ENCODE peak calls at places on chromosome 17, in five cellular contexts. One of them, this sample, is unnamed.

GRCh38 chr17:11336290-11336995 is 95.4 kb downstream of the SHISA6 start:
- DNase-seq in transverse colon: no peak
- DNase-seq in ascending aorta: no peak
- DNase-seq in psoas muscle: no peak
- DNase-seq in A549: no peak
- DNase-seq in this sample: no peak

GRCh38 chr17:30340957-30341356 is 7.1 kb upstream of the TMIGD1 start:
- DNase-seq in psoas muscle: no peak
- DNase-seq in A549: no peak
- DNase-seq in transverse colon: no peak
- DNase-seq in ascending aorta: no peak
- DNase-seq in this sample: no peak

GRCh38 chr17:2250140-2251095 is 53.2 kb downstream of the SMG6 start:
- DNase-seq in ascending aorta: peak; percentile 8
- DNase-seq in psoas muscle: no peak
- DNase-seq in transverse colon: no peak
- DNase-seq in A549: no peak
- DNase-seq in this sample: no peak

GRCh38 chr17:74702132-74702876 is 10.4 kb downstream of the CD300LF start:
- DNase-seq in ascending aorta: no peak
- DNase-seq in psoas muscle: no peak
- DNase-seq in transverse colon: no peak
- DNase-seq in A549: no peak
- DNase-seq in this sample: no peak

GRCh38 chr17:78122221-78122990 is 6.1 kb downstream of the TMC6 start:
- DNase-seq in transverse colon: no peak
- DNase-seq in ascending aorta: no peak
- DNase-seq in A549: no peak
- DNase-seq in psoas muscle: no peak
- DNase-seq in this sample: no peak

GRCh38 chr17:80372456-80372855 is 42.5 kb upstream of the ENDOV start:
- DNase-seq in ascending aorta: no peak
- DNase-seq in psoas muscle: no peak
- DNase-seq in A549: no peak
- DNase-seq in transverse colon: no peak
- DNase-seq in this sample: no peak

GRCh38 chr17:70621593-70621992 is 452.3 kb downstream of the KCNJ2 start:
- DNase-seq in psoas muscle: no peak
- DNase-seq in A549: no peak
- DNase-seq in ascending aorta: no peak
- DNase-seq in transverse colon: no peak
- DNase-seq in this sample: no peak

GRCh38 chr17:78488156-78488555 is 89.0 kb downstream of the DNAH17 start:
- DNase-seq in transverse colon: no peak
- DNase-seq in psoas muscle: no peak
- DNase-seq in A549: no peak
- DNase-seq in ascending aorta: no peak
- DNase-seq in this sample: no peak

GRCh38 chr17:67571478-67571877 is 146.3 kb upstream of the NOL11 start:
- DNase-seq in A549: no peak
- DNase-seq in psoas muscle: no peak
- DNase-seq in ascending aorta: no peak
- DNase-seq in transverse colon: no peak
- DNase-seq in this sample: no peak

GRCh38 chr17:80442764-80443163 is 27.8 kb downstream of the ENDOV start:
- DNase-seq in A549: no peak
- DNase-seq in ascending aorta: no peak
- DNase-seq in psoas muscle: no peak
- DNase-seq in transverse colon: no peak
- DNase-seq in this sample: no peak

GRCh38 chr17:50690887-50691549 is 16.7 kb downstream of the ANKRD40 start:
- DNase-seq in ascending aorta: no peak
- DNase-seq in transverse colon: no peak
- DNase-seq in A549: peak; percentile 20
- DNase-seq in psoas muscle: no peak
- DNase-seq in this sample: no peak

GRCh38 chr17:69417545-69418483 is 3.3 kb downstream of the MAP2K6 start:
- DNase-seq in A549: no peak
- DNase-seq in psoas muscle: no peak
- DNase-seq in transverse colon: no peak
- DNase-seq in ascending aorta: no peak
- DNase-seq in this sample: no peak

GRCh38 chr17:37699285-37699973 is 45.4 kb downstream of the HNF1B start:
- DNase-seq in transverse colon: peak; percentile 59
- DNase-seq in ascending aorta: no peak
- DNase-seq in psoas muscle: no peak
- DNase-seq in A549: no peak
- DNase-seq in this sample: no peak

GRCh38 chr17:53765609-53766008 is 57.1 kb upstream of the KIF2B start:
- DNase-seq in psoas muscle: no peak
- DNase-seq in A549: no peak
- DNase-seq in transverse colon: no peak
- DNase-seq in ascending aorta: no peak
- DNase-seq in this sample: no peak

GRCh38 chr17:78783711-78784396 is 1.8 kb upstream of the CYTH1 start:
- DNase-seq in psoas muscle: no peak
- DNase-seq in A549: no peak
- DNase-seq in ascending aorta: no peak
- DNase-seq in transverse colon: no peak
- DNase-seq in this sample: no peak

GRCh38 chr17:30808785-30809286 is 15.7 kb downstream of the CRLF3 start:
- DNase-seq in A549: no peak
- DNase-seq in transverse colon: no peak
- DNase-seq in ascending aorta: no peak
- DNase-seq in psoas muscle: no peak
- DNase-seq in this sample: no peak

GRCh38 chr17:45451131-45451530 is 18.5 kb upstream of the ARHGAP27 start:
- DNase-seq in ascending aorta: no peak
- DNase-seq in psoas muscle: no peak
- DNase-seq in transverse colon: no peak
- DNase-seq in A549: no peak
- DNase-seq in this sample: no peak

GRCh38 chr17:7634384-7634783 is 4.4 kb downstream of the SHBG start:
- DNase-seq in psoas muscle: no peak
- DNase-seq in A549: peak; percentile 71
- DNase-seq in ascending aorta: no peak
- DNase-seq in transverse colon: no peak
- DNase-seq in this sample: peak; percentile 68

GRCh38 chr17:61393550-61393903 is 6.1 kb upstream of the TBX2 start:
- DNase-seq in transverse colon: no peak
- DNase-seq in ascending aorta: no peak
- DNase-seq in psoas muscle: no peak
- DNase-seq in A549: peak; percentile 51
- DNase-seq in this sample: no peak

GRCh38 chr17:70278846-70279465 is 109.6 kb downstream of the KCNJ2 start:
- DNase-seq in transverse colon: no peak
- DNase-seq in psoas muscle: no peak
- DNase-seq in A549: no peak
- DNase-seq in ascending aorta: no peak
- DNase-seq in this sample: no peak

GRCh38 chr17:55409030-55409800 is 12.4 kb downstream of the MMD start:
- DNase-seq in transverse colon: no peak
- DNase-seq in psoas muscle: no peak
- DNase-seq in A549: no peak
- DNase-seq in ascending aorta: no peak
- DNase-seq in this sample: no peak

GRCh38 chr17:80941171-80941570 is 50.5 kb upstream of the CHMP6 start:
- DNase-seq in psoas muscle: no peak
- DNase-seq in transverse colon: no peak
- DNase-seq in ascending aorta: no peak
- DNase-seq in A549: no peak
- DNase-seq in this sample: no peak

GRCh38 chr17:68783861-68784260 is 171.3 kb downstream of the ABCA8 start:
- DNase-seq in psoas muscle: no peak
- DNase-seq in ascending aorta: no peak
- DNase-seq in transverse colon: no peak
- DNase-seq in A549: no peak
- DNase-seq in this sample: no peak

GRCh38 chr17:79981661-79982101 is 54.0 kb downstream of the TBC1D16 start:
- DNase-seq in ascending aorta: no peak
- DNase-seq in psoas muscle: no peak
- DNase-seq in A549: no peak
- DNase-seq in transverse colon: no peak
- DNase-seq in this sample: peak; percentile 33

GRCh38 chr17:70168979-70169706 is at the start of gene KCNJ2:
- DNase-seq in ascending aorta: peak; percentile 88
- DNase-seq in psoas muscle: peak; percentile 90
- DNase-seq in transverse colon: peak; percentile 91
- DNase-seq in A549: peak; percentile 68
- DNase-seq in this sample: peak; percentile 81

GRCh38 chr17:13346592-13346991 is 255.1 kb downstream of the HS3ST3A1 start:
- DNase-seq in ascending aorta: no peak
- DNase-seq in transverse colon: no peak
- DNase-seq in A549: no peak
- DNase-seq in psoas muscle: no peak
- DNase-seq in this sample: no peak

GRCh38 chr17:80647746-80648145 is 103.1 kb downstream of the RPTOR start:
- DNase-seq in psoas muscle: no peak
- DNase-seq in ascending aorta: no peak
- DNase-seq in transverse colon: no peak
- DNase-seq in A549: no peak
- DNase-seq in this sample: no peak

GRCh38 chr17:3755335-3756030 is 31.8 kb downstream of the HASPIN start:
- DNase-seq in A549: no peak
- DNase-seq in ascending aorta: no peak
- DNase-seq in transverse colon: no peak
- DNase-seq in psoas muscle: no peak
- DNase-seq in this sample: no peak

GRCh38 chr17:65638221-65638940 is 76.9 kb upstream of the AXIN2 start:
- DNase-seq in transverse colon: no peak
- DNase-seq in psoas muscle: no peak
- DNase-seq in ascending aorta: no peak
- DNase-seq in A549: no peak
- DNase-seq in this sample: peak; percentile 32

GRCh38 chr17:80512233-80512632 is 32.4 kb upstream of the RPTOR start:
- DNase-seq in transverse colon: no peak
- DNase-seq in psoas muscle: no peak
- DNase-seq in ascending aorta: no peak
- DNase-seq in A549: peak; percentile 43
- DNase-seq in this sample: no peak

GRCh38 chr17:51118330-51119195 is 2.1 kb downstream of the SPAG9 start:
- DNase-seq in transverse colon: peak; percentile 81
- DNase-seq in ascending aorta: no peak
- DNase-seq in A549: peak; percentile 45
- DNase-seq in psoas muscle: peak; percentile 34
- DNase-seq in this sample: no peak

GRCh38 chr17:57471941-57472368 is 215.6 kb downstream of the MSI2 start:
- DNase-seq in ascending aorta: no peak
- DNase-seq in A549: no peak
- DNase-seq in psoas muscle: no peak
- DNase-seq in transverse colon: no peak
- DNase-seq in this sample: no peak
- H3K4me1 ChIP-seq in ascending aorta: peaks cover 11% of the 10 kb centered on the region
- H3K4me1 ChIP-seq in A549: peaks cover 11% of the 10 kb centered on the region
- H3K4me1 ChIP-seq in psoas muscle: peaks cover 14% of the 10 kb centered on the region
- H3K4me1 ChIP-seq in transverse colon: no peaks in the 10 kb centered on the region
- H3K4me1 ChIP-seq in this sample: no peaks in the 10 kb centered on the region

DNA sequence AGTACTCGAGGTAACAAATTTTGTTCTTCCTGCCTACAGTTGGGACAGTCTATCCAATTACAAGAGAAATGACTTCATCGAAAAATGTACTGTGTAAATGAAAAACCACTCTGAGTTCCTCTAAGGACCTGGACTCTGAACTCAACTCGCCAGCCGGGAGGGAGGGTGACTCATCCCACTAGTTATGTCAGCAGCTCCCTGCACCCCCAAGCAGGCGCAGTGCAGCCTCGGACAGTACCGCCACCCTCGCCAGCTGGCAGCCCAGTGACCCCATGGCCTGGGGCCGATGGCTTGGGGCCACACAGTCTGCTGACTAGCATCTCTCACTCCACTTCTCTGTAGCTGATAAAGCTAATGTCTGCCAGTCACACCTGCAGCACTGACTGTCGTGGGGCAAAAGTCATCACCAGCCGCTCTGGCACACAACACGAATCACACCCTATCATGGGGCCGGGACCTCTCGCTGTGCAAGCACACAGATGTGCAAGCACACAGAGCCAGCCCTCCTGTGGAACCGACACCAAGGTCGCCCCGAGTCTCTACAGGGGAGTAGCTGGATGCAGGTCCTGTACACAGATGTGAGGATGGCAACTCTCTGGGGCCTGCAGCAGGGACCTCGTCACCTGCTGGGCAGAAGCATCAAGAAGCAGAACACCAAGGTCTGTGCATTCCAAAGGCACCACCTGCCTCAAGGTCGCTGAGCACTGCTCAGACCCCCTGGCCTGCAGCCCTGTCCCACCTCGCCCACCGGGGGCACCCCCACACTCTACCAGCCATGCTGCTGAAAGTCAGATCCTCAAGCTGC is 5.7 kb downstream of the CSNK1D start:
- DNase-seq in psoas muscle: peak; percentile 97
- DNase-seq in ascending aorta: peak; percentile 97
- DNase-seq in transverse colon: peak; percentile 92
- DNase-seq in A549: peak; percentile 97
- DNase-seq in this sample: peak; percentile 92
- H3K4me1 ChIP-seq in psoas muscle: peaks cover 65% of the 10 kb centered on the region
- H3K4me1 ChIP-seq in ascending aorta: peaks cover 38% of the 10 kb centered on the region
- H3K4me1 ChIP-seq in transverse colon: peaks cover 63% of the 10 kb centered on the region
- H3K4me1 ChIP-seq in A549: peaks cover 68% of the 10 kb centered on the region
- H3K4me1 ChIP-seq in this sample: peaks cover 63% of the 10 kb centered on the region

GRCh38 chr17:59791603-59792457 is 84.4 kb downstream of the VMP1 start:
- DNase-seq in psoas muscle: no peak
- DNase-seq in ascending aorta: no peak
- DNase-seq in transverse colon: no peak
- DNase-seq in A549: peak; percentile 95
- DNase-seq in this sample: peak; percentile 23
- H3K4me1 ChIP-seq in psoas muscle: peaks cover 9% of the 10 kb centered on the region
- H3K4me1 ChIP-seq in ascending aorta: peaks cover 30% of the 10 kb centered on the region
- H3K4me1 ChIP-seq in transverse colon: peaks cover 17% of the 10 kb centered on the region
- H3K4me1 ChIP-seq in A549: peaks cover 67% of the 10 kb centered on the region
- H3K4me1 ChIP-seq in this sample: peaks cover 38% of the 10 kb centered on the region

GRCh38 chr17:58352018-58352842 is at the start of gene SUPT4H1:
- DNase-seq in A549: peak; percentile 95
- DNase-seq in ascending aorta: peak; percentile 91
- DNase-seq in psoas muscle: peak; percentile 85
- DNase-seq in transverse colon: peak; percentile 93
- DNase-seq in this sample: peak; percentile 91

GRCh38 chr17:58351182-58351581 is 819 bp downstream of the SUPT4H1 start:
- DNase-seq in A549: no peak
- DNase-seq in transverse colon: no peak
- DNase-seq in psoas muscle: no peak
- DNase-seq in ascending aorta: no peak
- DNase-seq in this sample: no peak

GRCh38 chr17:58354541-58355216 is 2.7 kb upstream of the SUPT4H1 start:
- DNase-seq in A549: no peak
- DNase-seq in ascending aorta: no peak
- DNase-seq in transverse colon: no peak
- DNase-seq in psoas muscle: no peak
- DNase-seq in this sample: no peak

GRCh38 chr17:58352843-58353719 is 1.1 kb upstream of the SUPT4H1 start:
- DNase-seq in A549: no peak
- DNase-seq in ascending aorta: no peak
- DNase-seq in transverse colon: peak; percentile 57
- DNase-seq in psoas muscle: no peak
- DNase-seq in this sample: no peak

DNA sequence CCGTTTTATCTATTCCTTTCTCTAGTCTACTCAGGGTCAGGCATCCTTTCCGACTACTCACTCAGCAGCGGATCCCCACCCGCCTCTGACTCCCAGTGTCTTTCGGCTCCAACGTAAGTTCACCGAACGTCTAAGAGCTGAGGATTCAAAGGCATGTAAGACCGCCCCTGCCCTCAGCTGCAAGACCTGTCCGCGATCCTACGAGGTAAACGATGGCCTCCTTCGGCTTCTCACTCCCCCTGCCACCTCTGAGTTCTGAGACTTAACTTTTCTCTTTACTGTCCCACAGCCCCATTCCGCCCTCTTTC is 337 bp downstream of the SUPT4H1 start:
- DNase-seq in psoas muscle: no peak
- DNase-seq in transverse colon: no peak
- DNase-seq in ascending aorta: no peak
- DNase-seq in A549: no peak
- DNase-seq in this sample: no peak
- H3K4me1 ChIP-seq in psoas muscle: peaks cover 15% of the 10 kb centered on the region
- H3K4me1 ChIP-seq in transverse colon: peaks cover 19% of the 10 kb centered on the region
- H3K4me1 ChIP-seq in ascending aorta: peaks cover 2% of the 10 kb centered on the region
- H3K4me1 ChIP-seq in A549: peaks cover 9% of the 10 kb centered on the region
- H3K4me1 ChIP-seq in this sample: no peaks in the 10 kb centered on the region